ENCODE peak calls at places on chromosome 10, in five cellular contexts. H is mesenchymal stem cell, P is mesendoderm, B is IMR-90, D is neuronal stem cell. Q is an unnamed sample.

GRCh38 chr10:49622426-49623425 is 8.9 kb downstream of the CHAT start:
- DNase-seq in H (no peak), D (no peak), B (no peak), P (no peak), Q (peak)

GRCh38 chr10:15745748-15746147 is 26.0 kb upstream of the ITGA8 start:
- DNase-seq in H (peak), P (no peak), B (peak), D (no peak), Q (no peak)

GRCh38 chr10:7410800-7411670 is at the start of gene SFMBT2:
- DNase-seq in H (peak), B (peak), D (peak), P (peak), Q (peak)

GRCh38 chr10:9305018-9305655 is 1250.6 kb downstream of the GATA3 start:
- DNase-seq in D (peak), B (peak), P (peak), H (peak), Q (no peak)

GRCh38 chr10:104935656-104936055 is 294.6 kb downstream of the SORCS3 start:
- DNase-seq in H (no peak), D (no peak), P (no peak), B (no peak), Q (no peak)

GRCh38 chr10:37535459-37536246 is 321.8 kb downstream of the ZNF248 start:
- DNase-seq in D (no peak), H (no peak), B (no peak), P (peak), Q (no peak)

GRCh38 chr10:85596389-85596788 is 770.2 kb downstream of the GRID1 start:
- DNase-seq in H (no peak), D (no peak), B (no peak), P (no peak), Q (no peak)

GRCh38 chr10:3785849-3786290 is 861 bp upstream of the KLF6 start:
- DNase-seq in D (peak), H (peak), B (peak), P (peak), Q (peak)

GRCh38 chr10:101046332-101047238 is 15.2 kb upstream of the KAZALD1 start:
- DNase-seq in P (peak), B (peak), D (no peak), H (no peak), Q (peak)

GRCh38 chr10:12264204-12264908 is 68.4 kb downstream of the CDC123 start:
- DNase-seq in B (peak), H (peak), D (peak), P (peak), Q (peak)

GRCh38 chr10:113927440-113927839 is 73.0 kb downstream of the NHLRC2 start:
- DNase-seq in H (no peak), D (no peak), P (peak), B (no peak), Q (no peak)

GRCh38 chr10:24650669-24651391 is 72.9 kb downstream of the ARHGAP21 start:
- DNase-seq in B (no peak), P (no peak), H (no peak), D (no peak), Q (no peak)

GRCh38 chr10:3310016-3310415 is 137.4 kb upstream of the PITRM1 start:
- DNase-seq in P (no peak), B (no peak), H (no peak), D (no peak), Q (no peak)

GRCh38 chr10:102775973-102776669 is 32.4 kb downstream of the WBP1L start:
- DNase-seq in D (no peak), H (peak), B (peak), P (peak), Q (peak)

GRCh38 chr10:118873738-118874105 is 119.0 kb upstream of the CACUL1 start:
- DNase-seq in B (no peak), H (no peak), P (no peak), D (no peak), Q (no peak)

GRCh38 chr10:57964371-57964770 is 303.3 kb downstream of the IPMK start:
- DNase-seq in H (no peak), P (no peak), B (peak), D (no peak), Q (no peak)

GRCh38 chr10:75910032-75910431 is 478.6 kb downstream of the LRMDA start:
- DNase-seq in H (peak), P (no peak), B (peak), D (no peak), Q (no peak)

GRCh38 chr10:36187382-36188042 is 545.4 kb upstream of the FZD8 start:
- DNase-seq in P (no peak), B (no peak), D (no peak), H (no peak), Q (no peak)

GRCh38 chr10:12041766-12042408 is 722 bp downstream of the UPF2 start:
- DNase-seq in D (no peak), H (peak), B (peak), P (peak), Q (no peak)

GRCh38 chr10:80614576-80615416 is 77.1 kb downstream of the SH2D4B start:
- DNase-seq in D (no peak), B (no peak), H (no peak), P (no peak), Q (no peak)

GRCh38 chr10:113539789-113540188 is 13.1 kb upstream of the HABP2 start:
- DNase-seq in H (peak), D (no peak), B (peak), P (no peak), Q (no peak)

GRCh38 chr10:62231371-62231770 is 37.3 kb downstream of the RTKN2 start:
- DNase-seq in D (no peak), P (peak), H (peak), B (peak), Q (no peak)

GRCh38 chr10:63543576-63543962 is 22.4 kb downstream of the REEP3 start:
- DNase-seq in H (no peak), B (no peak), D (no peak), P (no peak), Q (no peak)

GRCh38 chr10:131083915-131084790 is 227.4 kb downstream of the TCERG1L start:
- DNase-seq in B (no peak), P (peak), D (no peak), H (no peak), Q (peak)

GRCh38 chr10:30057421-30057841 is 2.0 kb downstream of the JCAD start:
- DNase-seq in B (peak), P (peak), D (no peak), H (peak), Q (no peak)

GRCh38 chr10:102269017-102269416 is 23.7 kb downstream of the GBF1 start:
- DNase-seq in P (no peak), D (no peak), H (peak), B (no peak), Q (no peak)

GRCh38 chr10:63711866-63712716 is 190.9 kb downstream of the REEP3 start:
- DNase-seq in B (peak), D (no peak), P (peak), H (peak), Q (no peak)

GRCh38 chr10:59873924-59874323 is 32.4 kb downstream of the CCDC6 start:
- DNase-seq in H (no peak), D (no peak), B (no peak), P (no peak), Q (no peak)

GRCh38 chr10:8238989-8239388 is 184.5 kb downstream of the GATA3 start:
- DNase-seq in P (no peak), D (no peak), H (no peak), B (no peak), Q (no peak)

GRCh38 chr10:124600051-124600880 is 138.6 kb downstream of the LHPP start:
- DNase-seq in H (no peak), B (no peak), P (no peak), D (no peak), Q (no peak)

GRCh38 chr10:80454526-80455460 is 683 bp downstream of the TSPAN14 start:
- DNase-seq in B (no peak), H (peak), D (no peak), P (peak), Q (peak)

GRCh38 chr10:62112963-62113362 is 155.7 kb downstream of the RTKN2 start:
- DNase-seq in D (no peak), P (no peak), B (no peak), H (no peak), Q (no peak)

GRCh38 chr10:21603721-21604120 is 69.7 kb downstream of the MLLT10 start:
- DNase-seq in P (peak), D (no peak), H (no peak), B (no peak), Q (no peak)

GRCh38 chr10:112376578-112376855 is 2.6 kb downstream of the ACSL5 start:
- DNase-seq in H (no peak), P (no peak), B (no peak), D (no peak), Q (no peak)

GRCh38 chr10:112539340-112539739 is 92.3 kb downstream of the VTI1A start:
- DNase-seq in D (no peak), P (no peak), H (no peak), B (no peak), Q (no peak)

GRCh38 chr10:29859521-29860130 is 199.8 kb downstream of the JCAD start:
- DNase-seq in H (no peak), B (peak), D (no peak), P (no peak), Q (no peak)

GRCh38 chr10:95214369-95214768 is 20.3 kb downstream of the ACSM6 start:
- DNase-seq in P (no peak), B (no peak), H (no peak), D (no peak), Q (no peak)

DNA sequence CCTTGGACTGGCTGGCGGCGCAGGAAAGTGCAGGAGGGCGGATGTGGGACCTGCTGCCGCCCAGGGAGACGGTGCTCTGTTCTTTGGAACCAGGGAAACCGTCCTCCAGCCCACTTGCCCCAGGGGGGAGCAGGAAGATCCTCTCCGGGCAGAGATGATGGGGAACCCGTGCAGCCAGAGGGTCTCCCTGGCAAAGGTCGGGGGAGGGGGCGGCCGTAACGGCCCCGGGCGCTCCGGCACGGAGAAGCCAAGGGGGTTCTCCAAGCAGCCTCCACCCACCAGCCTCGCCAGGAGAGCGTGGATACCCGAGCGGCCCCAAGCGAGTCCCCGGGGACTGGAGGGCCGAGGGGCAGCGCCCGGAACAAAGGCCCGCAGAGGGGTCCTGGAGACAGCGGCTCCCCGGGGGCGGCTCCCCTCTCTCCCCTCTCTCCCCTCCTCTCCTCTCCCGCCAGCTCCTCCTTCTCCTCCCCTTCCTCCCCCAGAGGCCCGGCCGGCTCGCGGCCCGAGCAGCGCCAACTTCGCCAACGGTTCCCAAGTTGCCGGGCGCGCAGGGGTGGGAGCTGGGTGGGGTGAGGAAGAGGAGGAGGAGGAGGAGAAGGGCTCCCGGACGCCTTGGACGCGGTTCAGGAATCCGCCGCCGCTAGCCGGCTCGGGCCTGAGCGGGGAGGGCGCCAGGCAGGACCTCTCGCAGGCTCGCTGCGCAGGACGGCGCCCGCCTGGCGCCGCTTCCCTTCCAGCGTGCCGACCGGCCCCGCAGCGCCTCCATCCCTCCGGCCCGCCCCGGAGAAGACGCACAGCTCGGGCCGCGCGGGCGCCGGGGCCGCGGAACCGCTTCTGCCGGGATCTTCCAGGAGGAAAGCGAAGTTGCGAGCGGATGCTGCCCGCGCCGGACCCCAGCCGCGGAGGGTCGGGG is at the start of gene CHST3:
- DNase-seq in H (peak), P (peak), D (peak), B (peak), Q (peak)
- H2BK15ac ChIP-seq in H (peak), P (no peak), D (peak), B (peak), Q (no peak)

GRCh38 chr10:78358406-78358805 is 324.7 kb downstream of the RPS24 start:
- DNase-seq in P (no peak), H (no peak), B (no peak), D (no peak), Q (no peak)
- H2BK15ac ChIP-seq in P (no peak), H (peak), B (no peak), D (no peak), Q (no peak)

GRCh38 chr10:74873803-74874452 is 47.5 kb downstream of the KAT6B start:
- DNase-seq in D (no peak), P (no peak), H (no peak), B (peak), Q (no peak)
- H2BK15ac ChIP-seq in D (no peak), P (no peak), H (no peak), B (no peak), Q (no peak)

GRCh38 chr10:128064615-128065580 is 61.3 kb downstream of the MKI67 start:
- DNase-seq in H (peak), B (peak), P (no peak), D (no peak), Q (no peak)
- H2BK15ac ChIP-seq in H (no peak), B (no peak), P (no peak), D (no peak), Q (no peak)

DNA sequence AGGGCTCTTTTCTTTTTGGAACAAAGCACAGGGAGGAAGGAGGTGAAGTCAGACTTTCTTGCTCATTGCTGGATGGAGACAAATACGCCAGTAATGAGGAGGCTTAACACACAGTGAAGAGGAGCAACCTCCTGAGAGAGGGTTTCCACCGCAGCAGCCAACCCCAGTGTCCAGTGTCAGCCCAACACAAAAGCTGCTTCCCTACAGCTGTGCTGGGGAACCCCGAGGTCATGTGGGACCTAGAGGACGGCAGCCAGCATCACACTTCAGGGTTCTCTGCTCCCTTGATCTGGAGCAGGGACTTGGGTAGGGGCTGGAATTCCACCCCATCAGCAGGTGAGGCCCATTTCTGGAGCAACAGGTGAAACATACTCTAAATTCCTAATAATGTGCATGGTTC is 7.7 kb downstream of the BLNK start:
- DNase-seq in D (no peak), B (no peak), H (no peak), P (no peak), Q (no peak)
- H2BK15ac ChIP-seq in D (no peak), B (no peak), H (no peak), P (no peak), Q (no peak)

DNA sequence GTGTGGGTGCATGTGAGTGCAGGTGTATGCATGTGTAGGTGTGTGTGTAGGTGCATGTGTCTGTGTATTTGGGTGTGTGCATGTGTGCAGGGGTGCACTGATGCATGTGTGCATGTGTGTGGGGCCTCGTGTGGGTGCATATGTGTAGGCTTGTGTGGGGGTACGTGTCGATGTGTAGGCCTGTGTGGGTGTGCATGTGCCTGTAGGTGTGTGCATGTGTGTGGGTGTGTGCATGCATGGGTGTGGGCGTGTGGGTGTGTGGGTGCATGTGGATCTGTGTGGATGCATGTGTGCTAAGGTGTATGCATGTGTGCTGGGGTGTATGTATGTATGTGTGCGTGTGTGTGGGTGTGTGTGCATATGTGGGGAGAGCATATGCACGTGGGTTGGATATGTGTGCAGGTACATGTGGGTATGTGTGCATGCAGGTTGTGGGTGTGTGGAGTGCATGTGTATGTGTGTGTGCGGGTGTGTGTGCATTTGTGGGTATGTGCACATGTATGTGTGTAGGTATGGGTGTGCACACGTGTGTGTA is 73.2 kb downstream of the NKX6-2 start:
- DNase-seq in P (no peak), B (no peak), H (no peak), D (no peak), Q (no peak)
- H2BK15ac ChIP-seq in P (no peak), B (no peak), H (no peak), D (peak), Q (no peak)

GRCh38 chr10:93181249-93181928 is 107.7 kb downstream of the CYP26A1 start:
- DNase-seq in B (no peak), P (peak), D (no peak), H (no peak), Q (no peak)
- H2BK15ac ChIP-seq in B (no peak), P (peak), D (no peak), H (no peak), Q (no peak)